ENCODE peak calls at places on chromosome 18, in six cellular contexts. Z is HL-60, X is retinal pigment epithelial cell, Y is bronchial epithelial cell, P is B cell, R is RWPE1. W is an unnamed sample.

GRCh38 chr18:61541673-61542072 is 208.4 kb downstream of the CDH20 start:
- DNase-seq in Z (no peak), X (no peak), Y (peak; percentile 94), P (no peak), R (peak; percentile 58), W (no peak)

GRCh38 chr18:51339866-51340265 is 142.4 kb upstream of the MEX3C start:
- DNase-seq in Z (no peak), X (peak; percentile 51), Y (peak; percentile 80), P (no peak), R (peak; percentile 45), W (peak; percentile 58)

GRCh38 chr18:50320719-50321118 is 33.2 kb upstream of the CXXC1 start:
- DNase-seq in Z (no peak), X (no peak), Y (no peak), P (no peak), R (no peak), W (no peak)

GRCh38 chr18:9337875-9338274 is 3.3 kb downstream of the TWSG1 start:
- DNase-seq in Z (no peak), X (no peak), Y (peak; percentile 56), P (no peak), R (no peak), W (no peak)

GRCh38 chr18:54220406-54220805 is 4.1 kb downstream of the MBD2 start:
- DNase-seq in Z (no peak), X (no peak), Y (no peak), P (no peak), R (no peak), W (no peak)

GRCh38 chr18:43879350-43879749 is 602.1 kb upstream of the SYT4 start:
- DNase-seq in Z (no peak), X (no peak), Y (no peak), P (no peak), R (no peak), W (no peak)

GRCh38 chr18:3248062-3248669 is 565 bp downstream of the MYL12A start:
- DNase-seq in Z (no peak), X (no peak), Y (no peak), P (no peak), R (no peak), W (peak; percentile 56)

GRCh38 chr18:75282746-75283145 is 72.1 kb downstream of the TSHZ1 start:
- DNase-seq in Z (no peak), X (no peak), Y (no peak), P (no peak), R (no peak), W (no peak)

GRCh38 chr18:51074605-51075004 is 44.6 kb downstream of the SMAD4 start:
- DNase-seq in Z (no peak), X (no peak), Y (no peak), P (peak; percentile 49), R (no peak), W (no peak)

GRCh38 chr18:61831071-61831470 is 61.7 kb downstream of the RNF152 start:
- DNase-seq in Z (no peak), X (peak; percentile 12), Y (no peak), P (no peak), R (no peak), W (peak; percentile 65)

DNA sequence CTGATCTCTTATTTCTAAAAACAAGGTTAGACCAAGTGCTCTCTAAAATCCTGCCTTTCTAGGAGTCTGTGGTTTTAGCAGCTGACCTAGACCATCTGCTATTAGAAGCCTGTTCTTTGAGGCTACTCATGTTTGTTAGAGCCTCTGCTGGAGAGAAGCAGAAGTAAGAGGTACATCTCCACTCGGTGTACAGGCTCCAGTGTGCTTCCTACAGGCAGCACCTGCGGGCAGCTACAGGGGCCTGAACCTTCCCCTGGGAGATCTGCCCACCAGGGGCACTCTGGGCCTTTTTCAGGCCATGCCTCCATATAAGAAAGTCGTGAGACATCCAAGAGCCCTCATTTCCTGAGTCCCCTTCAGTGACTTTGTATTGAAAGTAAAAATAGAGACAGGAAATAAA is 31.6 kb downstream of the ONECUT2 start:
- DNase-seq in Z (no peak), X (no peak), Y (no peak), P (no peak), R (no peak), W (no peak)
- TF ChIP-seq CTCF in Z (no peak), X (no peak), Y (no peak), P (no peak), R (no peak), W (no peak)

DNA sequence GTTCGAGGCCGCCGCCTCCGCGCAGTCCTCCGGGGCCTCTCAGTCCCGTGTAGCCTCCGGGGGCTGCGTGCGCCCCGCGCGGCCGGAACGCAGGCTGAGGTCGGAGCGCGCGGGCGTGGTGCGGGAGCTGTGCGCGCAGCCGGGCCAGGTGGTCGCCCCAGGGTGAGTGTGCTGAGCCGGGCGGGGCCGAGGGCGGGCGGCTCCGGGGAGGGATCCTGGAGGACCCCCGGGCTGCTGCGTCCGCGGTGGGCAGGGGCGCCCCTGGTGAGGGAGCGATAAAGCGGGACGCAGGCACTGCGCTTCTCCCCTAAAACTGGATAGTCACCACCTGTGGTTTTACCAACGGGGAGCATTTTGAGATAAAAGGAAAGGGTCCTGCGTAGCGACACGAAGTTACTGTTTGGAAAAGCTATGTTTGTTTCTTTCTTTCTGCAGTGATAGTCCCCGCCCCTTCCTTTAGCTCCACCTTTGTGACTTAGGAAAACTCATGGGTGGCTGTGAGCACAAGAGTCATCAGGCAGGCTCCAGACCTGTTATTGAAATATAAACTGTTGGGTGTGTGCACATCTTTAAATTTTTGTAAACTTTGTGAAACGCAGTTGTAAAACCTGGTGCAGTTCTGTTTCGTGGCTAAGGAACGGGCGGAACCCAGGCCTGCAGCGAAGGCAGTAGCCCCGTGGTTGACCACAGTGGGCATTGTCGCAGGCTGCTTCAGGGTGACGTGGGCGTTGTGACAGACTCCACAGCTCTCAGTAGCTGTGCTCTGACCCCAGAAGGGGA is 687 bp downstream of the CTDP1 start:
- DNase-seq in Z (peak; percentile 78), X (peak; percentile 25), Y (peak; percentile 68), P (peak; percentile 35), R (peak; percentile 45), W (peak; percentile 58)
- TF ChIP-seq CTCF in Z (no peak), X (no peak), Y (peak; percentile 14), P (no peak), R (peak; percentile 32), W (no peak)

GRCh38 chr18:32469190-32469611 is 1.5 kb downstream of the GAREM1 start:
- DNase-seq in Z (no peak), X (no peak), Y (peak; percentile 41), P (peak; percentile 6), R (no peak), W (peak; percentile 43)
- TF ChIP-seq CTCF in Z (no peak), X (peak; percentile 39), Y (peak; percentile 13), P (no peak), R (peak; percentile 32), W (peak; percentile 32)

DNA sequence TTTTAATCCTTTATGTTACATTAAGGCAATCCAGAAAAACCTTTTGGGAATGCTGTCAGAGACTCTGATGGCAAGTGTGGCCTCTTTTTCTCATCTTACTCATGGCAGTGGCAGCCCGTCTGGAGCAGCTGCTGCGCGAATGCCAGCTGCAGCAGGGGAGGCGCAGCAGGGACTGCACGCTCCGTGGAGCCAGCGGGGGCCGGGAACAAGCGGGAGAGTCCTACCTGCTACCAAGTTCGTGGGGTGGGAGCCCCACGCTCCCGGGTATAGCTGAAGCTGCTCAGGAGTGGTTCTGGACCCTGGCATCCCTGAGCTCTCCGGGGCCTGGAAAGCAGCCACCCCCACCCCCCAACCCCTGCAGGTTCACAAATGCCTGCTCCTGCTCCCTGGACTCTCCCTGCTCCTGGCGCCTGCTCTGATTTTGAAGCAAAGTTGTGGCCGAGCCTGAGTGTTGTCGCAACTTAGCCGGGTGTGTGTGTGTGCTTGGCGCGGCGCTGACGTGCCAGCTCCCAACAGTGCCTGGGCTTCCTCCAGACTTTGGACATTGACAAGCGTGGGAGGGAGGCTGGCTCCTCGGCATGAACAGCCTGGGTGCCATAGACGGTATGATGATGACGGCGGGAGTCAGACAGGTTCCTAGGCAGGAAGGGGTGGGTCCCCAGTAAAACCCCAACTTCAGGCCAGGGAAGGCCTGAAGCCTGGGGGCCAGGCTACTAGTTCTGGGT is 21.7 kb downstream of the TMX3 start:
- DNase-seq in Z (no peak), X (no peak), Y (no peak), P (no peak), R (no peak), W (no peak)
- TF ChIP-seq CTCF in Z (no peak), X (no peak), Y (no peak), P (no peak), R (no peak), W (no peak)

W was measured in cardiac muscle cell.